ENCODE peak calls at places on chromosomes 6 and 20, in five cellular contexts. B is H1, A is H9, T is mesenchymal stem cell, D is trophoblast cell. M is an unnamed sample.
A peak's percentile ranks its signal among the peaks of the same experiment; 100 is the strongest.

GRCh38 chr20:14632906-14633305 is 295.5 kb upstream of the FLRT3 start:
- DNase-seq in D (no peak), T (no peak), B (no peak), A (peak; percentile 46), M (no peak)

GRCh38 chr6:108541843-108542795 is 18.6 kb upstream of the FOXO3 start:
- DNase-seq in T (peak; percentile 73), A (peak; percentile 74), D (peak; percentile 87), B (peak; percentile 72), M (peak; percentile 75)

GRCh38 chr6:56204134-56204533 is 43.2 kb downstream of the COL21A1 start:
- DNase-seq in T (peak; percentile 22), B (no peak), D (no peak), A (no peak), M (no peak)

GRCh38 chr20:50248104-50248631 is 57.5 kb downstream of the CEBPB start:
- DNase-seq in T (peak; percentile 44), A (no peak), B (no peak), D (peak; percentile 68), M (no peak)

GRCh38 chr6:24864345-24864744 is 65.6 kb upstream of the ARMH2 start:
- DNase-seq in A (no peak), D (no peak), T (peak; percentile 17), B (no peak), M (no peak)

GRCh38 chr6:103872219-103872618 is 987.5 kb downstream of the HACE1 start:
- DNase-seq in B (no peak), A (no peak), T (no peak), D (no peak), M (no peak)

GRCh38 chr20:45506927-45507820 is 8.2 kb downstream of the SPINT3 start:
- DNase-seq in B (no peak), A (no peak), D (no peak), T (no peak), M (no peak)

GRCh38 chr6:145245119-145245518 is 490.2 kb downstream of the EPM2A start:
- DNase-seq in D (no peak), T (peak; percentile 54), B (no peak), A (no peak), M (no peak)

GRCh38 chr6:110690916-110691315 is 124.4 kb downstream of the CDK19 start:
- DNase-seq in T (no peak), D (peak; percentile 93), B (no peak), A (no peak), M (no peak)

GRCh38 chr6:499617-500016 is 108.1 kb downstream of the IRF4 start:
- DNase-seq in D (no peak), B (no peak), T (peak; percentile 11), A (no peak), M (no peak)

GRCh38 chr20:833450-834150 is at the start of gene FAM110A:
- DNase-seq in B (peak; percentile 93), A (peak; percentile 97), D (peak; percentile 97), T (peak; percentile 96), M (peak; percentile 86)

GRCh38 chr20:36555248-36555647 is 13.9 kb downstream of the MYL9 start:
- DNase-seq in B (no peak), D (no peak), A (no peak), T (no peak), M (no peak)

GRCh38 chr6:31162463-31163165 is 4.2 kb downstream of the TCF19 start:
- DNase-seq in B (peak; percentile 69), D (no peak), T (no peak), A (peak; percentile 70), M (no peak)

GRCh38 chr6:100685747-100686146 is 195.4 kb downstream of the ASCC3 start:
- DNase-seq in D (no peak), B (no peak), T (no peak), A (no peak), M (no peak)

GRCh38 chr6:96943535-96943934 is 19.0 kb downstream of the KLHL32 start:
- DNase-seq in B (no peak), D (no peak), A (no peak), T (no peak), M (no peak)

GRCh38 chr6:145115638-145116037 is 619.7 kb downstream of the EPM2A start:
- DNase-seq in D (no peak), T (no peak), A (no peak), B (no peak), M (no peak)

GRCh38 chr20:49833483-49833882 is 20.9 kb downstream of the SLC9A8 start:
- DNase-seq in T (no peak), A (no peak), D (no peak), B (no peak), M (peak; percentile 80)

GRCh38 chr6:93806409-93807270 is 387.3 kb upstream of the EPHA7 start:
- DNase-seq in T (no peak), D (no peak), A (no peak), B (no peak), M (no peak)
- H2BK12ac ChIP-seq in T (no peak overlapping the region), D (no peak overlapping the region), A (no peak overlapping the region), B (no peak overlapping the region), M (no peak overlapping the region)

GRCh38 chr20:10925767-10926166 is 252.0 kb upstream of the JAG1 start:
- DNase-seq in D (no peak), T (peak; percentile 58), A (no peak), B (no peak), M (no peak)

GRCh38 chr20:10929023-10929422 is 255.2 kb upstream of the JAG1 start:
- DNase-seq in A (no peak), T (peak; percentile 13), D (no peak), B (no peak), M (no peak)

GRCh38 chr20:10927936-10928860 is 254.4 kb upstream of the JAG1 start:
- DNase-seq in A (no peak), D (no peak), T (peak; percentile 15), B (no peak), M (no peak)

GRCh38 chr20:10924628-10925266 is 250.9 kb upstream of the JAG1 start:
- DNase-seq in B (no peak), T (peak; percentile 81), D (peak; percentile 2), A (no peak), M (no peak)

GRCh38 chr20:10927011-10927583 is 253.3 kb upstream of the JAG1 start:
- DNase-seq in T (no peak), D (no peak), B (no peak), A (no peak), M (no peak)
- H3K14ac ChIP-seq in T (no peak overlapping the region), D (no peak overlapping the region), B (no peak overlapping the region), A (no peak overlapping the region), M (no peak overlapping the region)

DNA sequence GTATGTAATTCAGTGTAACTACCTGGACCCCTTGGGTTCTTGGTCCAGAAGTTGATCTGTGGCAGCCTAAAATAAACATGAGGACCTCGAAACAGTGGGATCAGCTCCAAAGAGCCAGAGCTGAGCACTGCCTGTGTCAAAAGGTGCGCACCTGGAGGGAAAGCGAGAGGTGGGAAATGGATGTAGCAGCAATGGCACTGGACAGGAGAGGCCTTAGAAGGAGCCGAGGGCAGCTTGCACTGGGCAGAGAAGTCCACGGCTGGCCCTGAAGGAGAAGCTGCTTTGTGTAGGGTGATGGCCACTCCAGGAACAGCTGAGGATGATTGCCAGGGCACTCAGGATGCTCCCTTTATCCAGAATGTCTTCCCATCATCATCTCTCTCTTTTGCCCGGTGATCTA is 213.9 kb upstream of the SNX9 start:
- DNase-seq in D (no peak), A (no peak), B (no peak), T (no peak), M (no peak)
- H3K9ac ChIP-seq in D (no peak overlapping the region), A (no peak overlapping the region), B (no peak overlapping the region), T (no peak overlapping the region), M (no peak overlapping the region)

DNA sequence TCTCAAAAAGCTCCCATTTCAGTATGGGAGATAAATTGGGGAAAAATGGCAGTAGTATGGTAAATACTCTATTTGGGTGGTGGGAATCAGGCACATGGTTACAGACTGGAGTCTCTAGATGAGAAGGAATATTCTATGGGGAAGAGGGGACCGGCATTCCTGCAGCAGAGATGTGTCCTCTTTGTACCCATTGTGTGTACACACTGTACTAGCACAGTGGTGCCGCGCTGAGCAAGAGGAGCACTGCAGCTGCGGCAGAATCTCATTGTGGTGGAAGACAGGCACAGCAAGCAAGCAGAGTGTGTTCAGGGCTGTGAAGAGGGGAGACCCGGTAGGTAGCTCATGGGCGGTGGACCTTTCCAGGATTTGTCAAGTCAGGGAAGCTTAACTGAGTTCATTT is 13.0 kb downstream of the AFDN start:
- DNase-seq in T (no peak), D (no peak), B (no peak), A (no peak), M (no peak)
- H2BK12ac ChIP-seq in T (no peak overlapping the region), D (no peak overlapping the region), B (no peak overlapping the region), A (no peak overlapping the region), M (no peak overlapping the region)

GRCh38 chr6:36668601-36669390 is 9.7 kb upstream of the CDKN1A start:
- DNase-seq in B (no peak), T (no peak), A (no peak), D (no peak), M (no peak)
- H3K14ac ChIP-seq in B (no peak overlapping the region), T (no peak overlapping the region), A (peak overlapping the region; percentile 77), D (peak overlapping the region; percentile 56), M (no peak overlapping the region)

GRCh38 chr6:167547328-167547692 is 222.4 kb downstream of the TTLL2 start:
- DNase-seq in A (no peak), B (no peak), D (no peak), T (no peak), M (no peak)
- H3K9ac ChIP-seq in A (no peak overlapping the region), B (no peak overlapping the region), D (no peak overlapping the region), T (no peak overlapping the region), M (no peak overlapping the region)

M was measured in neuronal stem cell.